ENCODE peak calls at places on chromosomes 7 and 10, in five cellular contexts. U is bronchial epithelial cell, O is left colon, J is fibroblast of the aortic adventitia, Z is activated B cell treated with CpG ODN at 0.5 μM for 24 hours. M is an unnamed sample.

GRCh38 chr7:84283798-84284197 is 89.2 kb upstream of the SEMA3A start:
- DNase-seq in U (no peak), Z (no peak), J (no peak), O (no peak), M (no peak)

GRCh38 chr7:90597527-90597871 is 1.4 kb downstream of the CDK14 start:
- DNase-seq in O (no peak), Z (no peak), U (no peak), J (peak), M (no peak)

GRCh38 chr10:11138634-11139033 is 121.0 kb downstream of the CELF2 start:
- DNase-seq in J (no peak), Z (no peak), U (no peak), O (no peak), M (no peak)

GRCh38 chr10:61682323-61682722 is 19.6 kb downstream of the CABCOCO1 start:
- DNase-seq in Z (no peak), U (peak), J (no peak), O (no peak), M (no peak)

GRCh38 chr7:114502454-114503254 is 88.0 kb downstream of the FOXP2 start:
- DNase-seq in U (peak), O (no peak), Z (no peak), J (peak), M (no peak)

GRCh38 chr7:113010377-113010776 is 76.2 kb downstream of the GPR85 start:
- DNase-seq in U (no peak), Z (no peak), O (no peak), J (no peak), M (no peak)

GRCh38 chr7:117230276-117231046 is 92.4 kb downstream of the WNT2 start:
- DNase-seq in U (no peak), O (no peak), J (peak), Z (no peak), M (no peak)

GRCh38 chr10:31866118-31866670 is 62.4 kb downstream of the ARHGAP12 start:
- DNase-seq in U (peak), O (peak), Z (no peak), J (no peak), M (no peak)

GRCh38 chr7:7681191-7681935 is 37.0 kb downstream of the RPA3 start:
- DNase-seq in J (peak), Z (no peak), U (peak), O (peak), M (peak)

GRCh38 chr7:79619216-79619615 is 165.7 kb upstream of the MAGI2 start:
- DNase-seq in Z (no peak), U (no peak), O (no peak), J (no peak), M (no peak)

GRCh38 chr10:59388577-59388976 is 26.2 kb upstream of the FAM13C start:
- DNase-seq in Z (no peak), J (no peak), U (no peak), O (no peak), M (no peak)

GRCh38 chr10:30502266-30503058 is 68.5 kb downstream of the MAP3K8 start:
- DNase-seq in Z (no peak), U (no peak), O (peak), J (peak), M (no peak)

GRCh38 chr7:98733036-98733435 is 116.0 kb downstream of the NPTX2 start:
- DNase-seq in O (peak), Z (no peak), U (peak), J (peak), M (no peak)

GRCh38 chr10:15091418-15091817 is 2.8 kb upstream of the ACBD7 start:
- DNase-seq in J (no peak), O (no peak), Z (no peak), U (no peak), M (no peak)

GRCh38 chr7:137970263-137970975 is 31.5 kb downstream of the CREB3L2 start:
- DNase-seq in J (peak), Z (no peak), U (peak), O (no peak), M (no peak)

GRCh38 chr10:31836569-31837406 is 91.8 kb downstream of the ARHGAP12 start:
- DNase-seq in Z (no peak), U (peak), O (no peak), J (peak), M (no peak)

GRCh38 chr7:13949939-13950338 is 39.5 kb downstream of the ETV1 start:
- DNase-seq in U (no peak), O (no peak), J (no peak), Z (no peak), M (no peak)

GRCh38 chr10:69567920-69568319 is 5.3 kb downstream of the NEUROG3 start:
- DNase-seq in O (peak), U (peak), J (peak), Z (no peak), M (no peak)

GRCh38 chr7:21948364-21948763 is 2.7 kb upstream of the CDCA7L start:
- DNase-seq in U (no peak), J (no peak), Z (no peak), O (no peak), M (no peak)

GRCh38 chr7:108311446-108312168 is 144.6 kb downstream of the NRCAM start:
- DNase-seq in U (peak), Z (no peak), J (peak), O (no peak), M (no peak)

GRCh38 chr10:88880287-88881094 is 446 bp downstream of the STAMBPL1 start:
- DNase-seq in J (peak), U (peak), O (peak), Z (peak), M (peak)

GRCh38 chr10:60122190-60122589 is 215.8 kb upstream of the CCDC6 start:
- DNase-seq in O (no peak), J (no peak), U (no peak), Z (no peak), M (no peak)

GRCh38 chr7:134741901-134742635 is 37.4 kb upstream of the CALD1 start:
- DNase-seq in Z (no peak), U (peak), O (no peak), J (peak), M (no peak)

GRCh38 chr7:45150199-45150598 is 7.4 kb upstream of the RAMP3 start:
- DNase-seq in O (no peak), Z (no peak), J (no peak), U (no peak), M (no peak)

GRCh38 chr10:122504551-122504950 is 43.2 kb downstream of the HTRA1 start:
- DNase-seq in U (peak), J (peak), O (peak), Z (no peak), M (peak)

GRCh38 chr7:152025077-152025936 is at the start of gene GALNT11:
- DNase-seq in U (peak), O (peak), Z (peak), J (peak), M (peak)

GRCh38 chr7:36224916-36225858 is 72.1 kb downstream of the EEPD1 start:
- DNase-seq in U (no peak), J (peak), Z (no peak), O (no peak), M (no peak)

GRCh38 chr7:140659727-140660396 is 12.9 kb upstream of the ADCK2 start:
- DNase-seq in J (peak), O (no peak), U (peak), Z (no peak), M (no peak)

GRCh38 chr10:50622497-50623298 is 1.1 kb downstream of the SGMS1 start:
- DNase-seq in J (peak), O (peak), Z (no peak), U (peak), M (peak)

GRCh38 chr10:124994573-124995473 is 52.9 kb downstream of the ZRANB1 start:
- DNase-seq in O (no peak), Z (no peak), J (no peak), U (no peak), M (peak)

GRCh38 chr7:39623312-39624201 is at the start of gene RALA:
- DNase-seq in Z (peak), O (peak), J (peak), U (peak), M (peak)

GRCh38 chr10:110704906-110705476 is 60.9 kb downstream of the RBM20 start:
- DNase-seq in J (peak), Z (no peak), O (no peak), U (no peak), M (no peak)

GRCh38 chr7:49852619-49853462 is 79.4 kb downstream of the VWC2 start:
- DNase-seq in Z (no peak), J (peak), U (peak), O (peak), M (no peak)

M was measured in lung.